ENCODE peak calls at places on chromosomes 12 and 14, in five cellular contexts. One of them, this sample, is unnamed.

GRCh38 chr12:6952121-6952859 is 1.1 kb downstream of the PTPN6 start:
- DNase-seq in HepG2: no peak
- DNase-seq in IMR-90: no peak
- DNase-seq in A549: no peak
- DNase-seq in H1: no peak
- DNase-seq in this sample: no peak

GRCh38 chr12:64891629-64892028 is 67.2 kb downstream of the TBC1D30 start:
- DNase-seq in H1: no peak
- DNase-seq in HepG2: no peak
- DNase-seq in IMR-90: no peak
- DNase-seq in A549: no peak
- DNase-seq in this sample: no peak

GRCh38 chr14:73888460-73888725 is 1.7 kb downstream of the ZNF410 start:
- DNase-seq in H1: no peak
- DNase-seq in HepG2: no peak
- DNase-seq in IMR-90: no peak
- DNase-seq in A549: no peak
- DNase-seq in this sample: no peak

GRCh38 chr12:62525306-62525705 is 58.7 kb downstream of the MON2 start:
- DNase-seq in H1: no peak
- DNase-seq in A549: no peak
- DNase-seq in IMR-90: no peak
- DNase-seq in HepG2: no peak
- DNase-seq in this sample: no peak

GRCh38 chr14:104967414-104968152 is 10.6 kb downstream of the AHNAK2 start:
- DNase-seq in HepG2: no peak
- DNase-seq in H1: no peak
- DNase-seq in IMR-90: no peak
- DNase-seq in A549: no peak
- DNase-seq in this sample: no peak

GRCh38 chr14:101814869-101815268 is 53.4 kb downstream of the PPP2R5C start:
- DNase-seq in H1: no peak
- DNase-seq in IMR-90: no peak
- DNase-seq in A549: no peak
- DNase-seq in HepG2: no peak
- DNase-seq in this sample: no peak

GRCh38 chr12:33296529-33296928 is 143.1 kb downstream of the SYT10 start:
- DNase-seq in IMR-90: no peak
- DNase-seq in H1: peak; percentile 1
- DNase-seq in A549: no peak
- DNase-seq in HepG2: no peak
- DNase-seq in this sample: no peak

GRCh38 chr12:58916891-58917570 is 3.3 kb downstream of the LRIG3 start:
- DNase-seq in H1: no peak
- DNase-seq in IMR-90: peak; percentile 63
- DNase-seq in HepG2: no peak
- DNase-seq in A549: no peak
- DNase-seq in this sample: no peak

GRCh38 chr14:105047283-105048016 is 17.8 kb downstream of the GPR132 start:
- DNase-seq in IMR-90: no peak
- DNase-seq in A549: no peak
- DNase-seq in H1: no peak
- DNase-seq in HepG2: no peak
- DNase-seq in this sample: no peak

GRCh38 chr12:11763760-11764520 is 114.5 kb downstream of the ETV6 start:
- DNase-seq in IMR-90: peak; percentile 86
- DNase-seq in A549: no peak
- DNase-seq in HepG2: peak; percentile 70
- DNase-seq in H1: no peak
- DNase-seq in this sample: no peak

GRCh38 chr12:119594399-119594730 is 791 bp downstream of the TMEM233 start:
- DNase-seq in H1: no peak
- DNase-seq in IMR-90: no peak
- DNase-seq in A549: no peak
- DNase-seq in HepG2: no peak
- DNase-seq in this sample: no peak

GRCh38 chr12:119592232-119592631 is 1.3 kb upstream of the TMEM233 start:
- DNase-seq in A549: no peak
- DNase-seq in HepG2: no peak
- DNase-seq in H1: no peak
- DNase-seq in IMR-90: no peak
- DNase-seq in this sample: peak; percentile 55

GRCh38 chr12:119598159-119598558 is 4.6 kb downstream of the TMEM233 start:
- DNase-seq in HepG2: no peak
- DNase-seq in IMR-90: no peak
- DNase-seq in H1: no peak
- DNase-seq in A549: no peak
- DNase-seq in this sample: no peak

GRCh38 chr12:119593578-119594398 is at the start of gene TMEM233:
- DNase-seq in H1: no peak
- DNase-seq in HepG2: no peak
- DNase-seq in A549: no peak
- DNase-seq in IMR-90: no peak
- DNase-seq in this sample: no peak

DNA sequence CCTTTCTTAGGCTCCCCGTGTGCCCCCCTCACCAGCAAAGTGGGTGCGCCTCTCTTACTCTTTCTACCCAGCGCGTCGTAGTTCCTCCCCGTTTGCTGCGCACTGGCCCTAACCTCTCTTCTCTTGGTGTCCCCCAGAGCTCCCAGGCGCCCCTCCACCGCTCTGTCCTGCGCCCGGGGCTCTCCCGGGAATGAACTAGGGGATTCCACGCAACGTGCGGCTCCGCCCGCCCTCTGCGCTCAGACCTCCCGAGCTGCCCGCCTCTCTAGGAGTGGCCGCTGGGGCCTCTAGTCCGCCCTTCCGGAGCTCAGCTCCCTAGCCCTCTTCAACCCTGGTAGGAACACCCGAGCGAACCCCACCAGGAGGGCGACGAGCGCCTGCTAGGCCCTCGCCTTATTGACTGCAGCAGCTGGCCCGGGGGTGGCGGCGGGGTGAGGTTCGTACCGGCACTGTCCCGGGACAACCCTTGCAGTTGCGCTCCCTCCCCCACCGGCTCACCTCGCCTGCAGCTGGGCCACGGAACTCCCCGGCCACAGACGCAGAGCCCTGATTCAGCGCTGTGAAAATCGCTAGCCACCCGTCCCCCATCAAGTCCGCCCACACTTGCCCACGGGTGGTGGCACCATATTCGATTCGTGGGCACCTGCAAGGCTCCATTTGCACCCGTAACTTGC is 1.3 kb downstream of the TMEM233 start:
- DNase-seq in HepG2: no peak
- DNase-seq in H1: no peak
- DNase-seq in A549: no peak
- DNase-seq in IMR-90: no peak
- DNase-seq in this sample: no peak
- TF ChIP-seq MAFK in HepG2: no peak
- TF ChIP-seq MAFK in H1: no peak
- TF ChIP-seq MAFK in A549: no peak
- TF ChIP-seq MAFK in IMR-90: no peak
- TF ChIP-seq MAFK in this sample: no peak

DNA sequence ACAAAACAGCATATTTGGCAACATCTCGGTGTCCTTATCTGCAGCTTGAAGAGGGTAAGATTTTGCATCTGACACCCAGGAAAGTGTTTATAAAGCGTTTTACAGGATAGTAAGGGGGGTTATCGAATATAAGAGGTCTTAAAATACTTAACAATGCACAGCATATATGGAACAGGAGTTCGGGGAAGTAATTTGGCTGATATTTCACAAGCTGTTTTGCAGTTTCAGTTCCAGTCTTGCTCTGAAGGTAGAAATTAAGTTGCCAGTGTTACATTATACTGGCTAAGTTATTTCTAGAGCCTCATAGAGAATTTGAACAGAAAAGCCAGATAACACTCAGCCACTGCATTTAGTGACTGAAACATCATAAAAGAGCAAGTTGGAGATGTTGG is 941 bp upstream of the MAP4K5 start:
- DNase-seq in H1: no peak
- DNase-seq in IMR-90: no peak
- DNase-seq in HepG2: no peak
- DNase-seq in A549: no peak
- DNase-seq in this sample: no peak
- TF ChIP-seq MAFK in H1: no peak
- TF ChIP-seq MAFK in IMR-90: no peak
- TF ChIP-seq MAFK in HepG2: no peak
- TF ChIP-seq MAFK in A549: no peak
- TF ChIP-seq MAFK in this sample: no peak

DNA sequence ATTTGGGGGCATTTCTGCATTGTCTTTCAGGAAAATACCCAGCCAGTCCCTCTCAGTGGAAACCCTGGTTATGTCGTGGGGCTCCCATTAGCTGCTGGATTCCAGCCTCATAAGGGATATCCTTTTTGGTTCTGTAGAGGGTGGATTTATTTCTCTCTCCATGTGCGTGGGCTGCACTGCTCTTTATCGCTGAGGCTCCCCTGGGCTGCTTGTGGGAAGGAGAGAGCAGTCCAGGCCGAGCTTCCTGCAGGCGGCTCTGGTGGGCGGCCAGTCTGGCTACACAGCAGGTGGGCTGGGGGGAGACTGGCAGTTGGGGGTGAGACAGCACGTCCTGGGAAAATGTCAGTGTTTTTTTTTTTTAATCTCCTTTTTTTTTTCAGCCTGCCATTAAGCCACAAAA is 27.6 kb downstream of the TCTN1 start:
- DNase-seq in HepG2: no peak
- DNase-seq in IMR-90: peak; percentile 23
- DNase-seq in A549: no peak
- DNase-seq in H1: no peak
- DNase-seq in this sample: peak; percentile 44
- TF ChIP-seq MAFK in HepG2: no peak
- TF ChIP-seq MAFK in IMR-90: no peak
- TF ChIP-seq MAFK in A549: no peak
- TF ChIP-seq MAFK in H1: no peak
- TF ChIP-seq MAFK in this sample: no peak

GRCh38 chr12:22100952-22101748 is 55.1 kb downstream of the CMAS start:
- DNase-seq in H1: no peak
- DNase-seq in A549: no peak
- DNase-seq in IMR-90: peak; percentile 73
- DNase-seq in HepG2: peak; percentile 40
- DNase-seq in this sample: no peak
- TF ChIP-seq MAFK in H1: no peak
- TF ChIP-seq MAFK in A549: no peak
- TF ChIP-seq MAFK in IMR-90: no peak
- TF ChIP-seq MAFK in HepG2: no peak
- TF ChIP-seq MAFK in this sample: no peak